ENCODE peak calls at places on chromosomes 1 and 21, in seven cellular contexts. L is neural progenitor cell; V is CD8-positive, alpha-beta memory T cell; U is right cardiac atrium; Z is dorsolateral prefrontal cortex; T is left ventricle myocardium inferior; Q is brain microvascular endothelial cell. M is an unnamed sample.

GRCh38 chr1:156657161-156657970 is 15.4 kb downstream of the BCAN start:
- DNase-seq in L (peak; percentile 78), V (peak; percentile 75), U (peak; percentile 92), Z (peak; percentile 89), T (peak; percentile 81), Q (peak; percentile 55), M (peak; percentile 63)

GRCh38 chr1:3814065-3814464 is 17.8 kb upstream of the LRRC47 start:
- DNase-seq in L (no peak), V (no peak), U (no peak), Z (peak; percentile 38), T (no peak), Q (no peak), M (no peak)

GRCh38 chr1:22687191-22687590 is 23.4 kb upstream of the EPHB2 start:
- DNase-seq in L (no peak), V (no peak), U (no peak), Z (no peak), T (no peak), Q (no peak), M (no peak)

GRCh38 chr1:45604239-45604638 is 19.6 kb downstream of the CCDC17 start:
- DNase-seq in L (no peak), V (no peak), U (no peak), Z (no peak), T (no peak), Q (no peak), M (no peak)

GRCh38 chr1:12012560-12013316 is 6.6 kb upstream of the MIIP start:
- DNase-seq in L (no peak), V (no peak), U (no peak), Z (no peak), T (no peak), Q (no peak), M (peak; percentile 42)

GRCh38 chr21:15274701-15275255 is 210.0 kb upstream of the NRIP1 start:
- DNase-seq in L (no peak), V (no peak), U (no peak), Z (no peak), T (no peak), Q (no peak), M (no peak)

GRCh38 chr1:119027759-119028158 is 39.6 kb upstream of the TBX15 start:
- DNase-seq in L (no peak), V (no peak), U (no peak), Z (no peak), T (no peak), Q (no peak), M (no peak)

GRCh38 chr1:8396083-8396911 is 78.4 kb downstream of the SLC45A1 start:
- DNase-seq in L (peak; percentile 76), V (no peak), U (no peak), Z (no peak), T (no peak), Q (peak; percentile 49), M (no peak)

GRCh38 chr1:223712184-223712855 is at the start of gene CAPN2:
- DNase-seq in L (peak; percentile 92), V (peak; percentile 72), U (peak; percentile 94), Z (peak; percentile 79), T (peak; percentile 85), Q (no peak), M (peak; percentile 77)

GRCh38 chr1:171138973-171139372 is 46.1 kb upstream of the FMO2 start:
- DNase-seq in L (no peak), V (no peak), U (peak; percentile 68), Z (no peak), T (no peak), Q (no peak), M (no peak)

GRCh38 chr21:29477941-29478340 is 179.2 kb downstream of the BACH1 start:
- DNase-seq in L (no peak), V (no peak), U (no peak), Z (no peak), T (no peak), Q (peak; percentile 43), M (no peak)

GRCh38 chr1:97071163-97071562 is 349.6 kb downstream of the PTBP2 start:
- DNase-seq in L (no peak), V (no peak), U (no peak), Z (no peak), T (no peak), Q (no peak), M (no peak)

GRCh38 chr1:23657659-23658275 is 33.8 kb upstream of the RPL11 start:
- DNase-seq in L (peak; percentile 86), V (no peak), U (peak; percentile 88), Z (no peak), T (peak; percentile 40), Q (peak; percentile 10), M (peak; percentile 76)

GRCh38 chr1:115343200-115343737 is 5.2 kb upstream of the NGF start:
- DNase-seq in L (no peak), V (no peak), U (no peak), Z (no peak), T (no peak), Q (no peak), M (peak; percentile 79)

GRCh38 chr1:28062806-28063205 is 25.6 kb downstream of the EYA3 start:
- DNase-seq in L (no peak), V (no peak), U (peak; percentile 30), Z (no peak), T (no peak), Q (peak; percentile 62), M (no peak)

GRCh38 chr1:151944859-151945575 is 35.7 kb upstream of the THEM4 start:
- DNase-seq in L (no peak), V (no peak), U (no peak), Z (no peak), T (no peak), Q (no peak), M (no peak)

GRCh38 chr1:43049487-43049886 is 90.8 kb upstream of the SLC2A1 start:
- DNase-seq in L (no peak), V (no peak), U (no peak), Z (no peak), T (no peak), Q (no peak), M (peak; percentile 82)

GRCh38 chr1:30505853-30506784 is 217.3 kb downstream of the MATN1 start:
- DNase-seq in L (no peak), V (no peak), U (no peak), Z (no peak), T (no peak), Q (no peak), M (no peak)

GRCh38 chr1:150799104-150799503 is 9.0 kb downstream of the CTSK start:
- DNase-seq in L (no peak), V (no peak), U (no peak), Z (no peak), T (no peak), Q (no peak), M (no peak)

GRCh38 chr1:198669023-198669698 is 30.3 kb downstream of the PTPRC start:
- DNase-seq in L (no peak), V (peak; percentile 76), U (no peak), Z (no peak), T (no peak), Q (peak; percentile 77), M (peak; percentile 29)

GRCh38 chr21:33981341-33982101 is 65.9 kb upstream of the ATP5PO start:
- DNase-seq in L (no peak), V (no peak), U (peak; percentile 70), Z (no peak), T (no peak), Q (no peak), M (no peak)

GRCh38 chr1:109896681-109897080 is 14.0 kb upstream of the CSF1 start:
- DNase-seq in L (no peak), V (no peak), U (no peak), Z (no peak), T (no peak), Q (no peak), M (no peak)

GRCh38 chr1:186722711-186723309 is 42.6 kb upstream of the PTGS2 start:
- DNase-seq in L (peak; percentile 65), V (no peak), U (no peak), Z (no peak), T (no peak), Q (peak; percentile 73), M (peak; percentile 16)

DNA sequence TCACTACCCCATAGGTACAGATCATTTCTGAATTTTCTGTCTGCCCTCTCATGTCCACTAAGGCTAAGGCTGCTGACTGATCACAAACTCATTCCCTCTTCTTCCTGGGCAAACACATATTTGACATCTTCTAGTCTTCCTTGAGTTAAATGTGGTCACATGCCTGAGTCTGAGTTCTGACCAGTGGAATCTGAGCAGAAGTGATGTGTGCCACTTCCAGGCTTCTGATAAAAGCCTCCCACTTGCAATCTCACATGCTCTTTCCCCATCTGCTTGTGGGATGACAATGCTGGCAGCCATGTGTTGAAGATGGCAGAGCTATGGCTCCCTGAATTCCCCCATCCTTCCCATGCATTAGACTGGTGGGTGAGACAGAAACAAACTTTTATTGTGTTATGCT is 149.9 kb upstream of the ZNF648 start:
- DNase-seq in L (no peak), V (no peak), U (no peak), Z (no peak), T (no peak), Q (no peak), M (no peak)
- H3K4me3 ChIP-seq in L (no peak overlapping the region), V (no peak overlapping the region), U (no peak overlapping the region), Z (no peak overlapping the region), T (no peak overlapping the region), Q (no peak overlapping the region), M (no peak overlapping the region)

DNA sequence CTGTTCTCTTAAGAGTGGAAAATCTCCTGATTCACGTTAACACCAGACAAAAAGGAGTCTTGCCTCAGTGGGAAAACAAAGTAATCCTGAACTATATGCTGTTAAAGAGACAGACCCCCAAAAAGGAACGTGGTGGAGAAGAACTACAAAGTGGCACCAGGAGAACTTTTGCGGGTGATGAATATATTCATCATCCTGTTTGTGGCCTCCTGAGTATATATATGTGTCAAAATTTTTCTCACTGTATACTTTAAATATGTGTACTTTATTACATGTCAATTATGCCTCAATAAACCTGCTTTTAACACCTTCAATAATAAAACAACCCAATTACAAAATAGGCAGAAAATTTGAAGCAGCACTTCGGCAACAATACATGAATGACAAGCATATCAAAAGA is 31.1 kb downstream of the ZNF644 start:
- DNase-seq in L (no peak), V (no peak), U (no peak), Z (no peak), T (no peak), Q (no peak), M (no peak)
- H3K4me3 ChIP-seq in L (no peak overlapping the region), V (no peak overlapping the region), U (no peak overlapping the region), Z (no peak overlapping the region), T (no peak overlapping the region), Q (no peak overlapping the region), M (no peak overlapping the region)

GRCh38 chr1:243316366-243316989 is 60.6 kb downstream of the SDCCAG8 start:
- DNase-seq in L (peak; percentile 77), V (no peak), U (peak; percentile 56), Z (peak; percentile 80), T (no peak), Q (no peak), M (peak; percentile 7)
- H3K4me3 ChIP-seq in L (peak overlapping the region; percentile 30), V (no peak overlapping the region), U (no peak overlapping the region), Z (no peak overlapping the region), T (no peak overlapping the region), Q (no peak overlapping the region), M (no peak overlapping the region)

GRCh38 chr1:37795340-37796110 is 1.9 kb downstream of the MANEAL start:
- DNase-seq in L (peak; percentile 88), V (no peak), U (peak; percentile 85), Z (no peak), T (peak; percentile 53), Q (peak; percentile 25), M (peak; percentile 30)

GRCh38 chr1:37792943-37793686 is 532 bp upstream of the MANEAL start:
- DNase-seq in L (no peak), V (no peak), U (no peak), Z (no peak), T (no peak), Q (no peak), M (no peak)

GRCh38 chr1:37793773-37794371 is at the start of gene MANEAL:
- DNase-seq in L (peak; percentile 82), V (no peak), U (peak; percentile 79), Z (peak; percentile 65), T (peak; percentile 32), Q (peak; percentile 29), M (peak; percentile 68)

GRCh38 chr1:37797750-37798345 is 4.2 kb downstream of the MANEAL start:
- DNase-seq in L (no peak), V (no peak), U (no peak), Z (no peak), T (no peak), Q (peak; percentile 57), M (no peak)

GRCh38 chr1:37794372-37795339 is 1.0 kb downstream of the MANEAL start:
- DNase-seq in L (peak; percentile 19), V (no peak), U (peak; percentile 51), Z (peak; percentile 47), T (no peak), Q (no peak), M (peak; percentile 42)
- H3K4me3 ChIP-seq in L (peak overlapping the region; percentile 72), V (no peak overlapping the region), U (peak overlapping the region; percentile 61), Z (peak overlapping the region; percentile 75), T (peak overlapping the region; percentile 72), Q (no peak overlapping the region), M (peak overlapping the region; percentile 74)

M was measured in SJCRH30.